ENCODE peak calls at places on chromosomes 16 and 17, in nine cellular contexts. M is hepatocyte, S is fibroblast of lung, O is progenitor cell of endocrine pancreas, P is kidney epithelial cell, D is esophagus squamous epithelium, N is endodermal cell, A is RWPE2, U is lower leg skin. K is an unnamed sample.

GRCh38 chr17:40915721-40916256 is 21.7 kb downstream of the KRT23 start:
- DNase-seq in M (no peak), S (peak), O (no peak), P (no peak), D (no peak), N (no peak), A (no peak), U (no peak), K (no peak)

GRCh38 chr17:62064791-62065563 is at the start of gene MED13:
- DNase-seq in M (peak), S (peak), O (peak), P (no peak), D (no peak), N (peak), A (peak), U (peak), K (peak)

GRCh38 chr16:25108054-25108453 is 3.5 kb upstream of the LCMT1 start:
- DNase-seq in M (no peak), S (no peak), O (no peak), P (no peak), D (no peak), N (peak), A (no peak), U (no peak), K (no peak)

GRCh38 chr16:81455006-81455405 is 10.4 kb downstream of the CMIP start:
- DNase-seq in M (no peak), S (no peak), O (no peak), P (no peak), D (no peak), N (no peak), A (no peak), U (no peak), K (no peak)

GRCh38 chr17:41835214-41835799 is 725 bp downstream of the NT5C3B start:
- DNase-seq in M (no peak), S (peak), O (no peak), P (no peak), D (no peak), N (no peak), A (no peak), U (no peak), K (no peak)

GRCh38 chr16:67917852-67918236 is 13.8 kb downstream of the CTRL start:
- DNase-seq in M (peak), S (peak), O (no peak), P (peak), D (no peak), N (no peak), A (no peak), U (no peak), K (no peak)

GRCh38 chr16:62077998-62078397 is 41.8 kb upstream of the CDH8 start:
- DNase-seq in M (peak), S (no peak), O (no peak), P (no peak), D (no peak), N (peak), A (no peak), U (no peak), K (no peak)

GRCh38 chr17:81869221-81870154 is 1.6 kb downstream of the ARHGDIA start:
- DNase-seq in M (peak), S (peak), O (peak), P (no peak), D (no peak), N (peak), A (peak), U (no peak), K (peak)

GRCh38 chr17:48374650-48375230 is 55.3 kb downstream of the SKAP1 start:
- DNase-seq in M (peak), S (no peak), O (no peak), P (no peak), D (no peak), N (peak), A (no peak), U (no peak), K (peak)

GRCh38 chr16:66081967-66082366 is 284.5 kb upstream of the CDH5 start:
- DNase-seq in M (peak), S (peak), O (no peak), P (peak), D (no peak), N (peak), A (peak), U (no peak), K (no peak)

GRCh38 chr17:19713462-19713861 is 2.9 kb downstream of the SLC47A2 start:
- DNase-seq in M (no peak), S (no peak), O (no peak), P (no peak), D (no peak), N (peak), A (no peak), U (peak), K (no peak)

GRCh38 chr16:22262460-22262859 is 34.7 kb upstream of the POLR3E start:
- DNase-seq in M (no peak), S (peak), O (no peak), P (no peak), D (no peak), N (no peak), A (no peak), U (no peak), K (no peak)

GRCh38 chr16:69503244-69503643 is 62.5 kb upstream of the NFAT5 start:
- DNase-seq in M (no peak), S (no peak), O (no peak), P (no peak), D (no peak), N (no peak), A (no peak), U (no peak), K (no peak)

GRCh38 chr16:9055115-9055514 is 36.3 kb upstream of the HAPSTR1 start:
- DNase-seq in M (no peak), S (no peak), O (no peak), P (no peak), D (no peak), N (no peak), A (no peak), U (no peak), K (no peak)

GRCh38 chr17:6796887-6797490 is 21.0 kb downstream of the FBXO39 start:
- DNase-seq in M (no peak), S (peak), O (no peak), P (no peak), D (no peak), N (no peak), A (no peak), U (no peak), K (no peak)

GRCh38 chr17:82314012-82314720 is 3.2 kb downstream of the CD7 start:
- DNase-seq in M (no peak), S (no peak), O (no peak), P (no peak), D (no peak), N (no peak), A (no peak), U (no peak), K (no peak)

GRCh38 chr17:46809110-46809571 is 9.4 kb downstream of the WNT3 start:
- DNase-seq in M (no peak), S (no peak), O (no peak), P (no peak), D (no peak), N (peak), A (no peak), U (no peak), K (no peak)

GRCh38 chr17:7466644-7467341 is 12.6 kb downstream of the ZBTB4 start:
- DNase-seq in M (no peak), S (peak), O (no peak), P (no peak), D (no peak), N (no peak), A (no peak), U (no peak), K (peak)

GRCh38 chr17:59675231-59675630 is 32.0 kb downstream of the PTRH2 start:
- DNase-seq in M (no peak), S (no peak), O (no peak), P (no peak), D (no peak), N (no peak), A (no peak), U (no peak), K (no peak)

GRCh38 chr17:65154770-65155589 is 17.8 kb downstream of the RGS9 start:
- DNase-seq in M (peak), S (peak), O (no peak), P (no peak), D (no peak), N (no peak), A (no peak), U (no peak), K (no peak)

GRCh38 chr16:76309639-76310335 is 32.6 kb downstream of the CNTNAP4 start:
- DNase-seq in M (no peak), S (no peak), O (no peak), P (no peak), D (no peak), N (no peak), A (no peak), U (no peak), K (no peak)

GRCh38 chr17:13306310-13306962 is 288.6 kb upstream of the ELAC2 start:
- DNase-seq in M (peak), S (peak), O (no peak), P (peak), D (no peak), N (peak), A (no peak), U (no peak), K (no peak)

GRCh38 chr17:37259030-37259735 is 116.6 kb upstream of the C17orf78 start:
- DNase-seq in M (no peak), S (peak), O (no peak), P (peak), D (no peak), N (no peak), A (no peak), U (no peak), K (no peak)

GRCh38 chr16:177394-177822 is 928 bp downstream of the HBA1 start:
- DNase-seq in M (peak), S (peak), O (no peak), P (no peak), D (no peak), N (peak), A (no peak), U (no peak), K (no peak)

GRCh38 chr17:4658478-4659305 is 17.2 kb upstream of the ALOX15 start:
- DNase-seq in M (peak), S (peak), O (no peak), P (peak), D (no peak), N (no peak), A (no peak), U (no peak), K (no peak)

GRCh38 chr17:10226930-10227695 is 28.7 kb upstream of the GAS7 start:
- DNase-seq in M (peak), S (no peak), O (peak), P (no peak), D (no peak), N (peak), A (no peak), U (peak), K (peak)
- TF ChIP-seq CTCF in M (peak), S (peak), O (peak), P (peak), D (peak), N (peak), A (peak), U (no peak), K (peak)

DNA sequence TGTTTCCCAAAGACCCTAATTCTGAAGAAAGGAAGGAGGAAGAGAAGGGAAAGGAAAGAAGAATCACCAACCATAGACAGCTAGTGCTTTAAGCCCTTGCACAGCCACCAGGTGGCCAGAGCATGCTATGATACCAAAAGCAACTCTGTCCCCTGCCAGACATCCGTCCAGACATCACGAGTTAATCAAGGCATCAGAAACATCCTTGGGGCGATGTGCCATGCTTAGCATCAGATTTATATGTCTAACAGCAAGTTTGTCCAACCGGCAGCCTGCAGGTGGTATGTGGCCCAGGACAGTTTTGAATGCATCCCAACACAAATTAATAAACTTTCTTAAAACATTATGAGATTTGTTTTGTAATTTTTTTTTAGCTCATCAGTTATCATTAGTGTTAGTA is 2.9 kb upstream of the CRYBA1 start:
- DNase-seq in M (no peak), S (peak), O (no peak), P (no peak), D (no peak), N (peak), A (no peak), U (no peak), K (no peak)
- TF ChIP-seq CTCF in M (peak), S (peak), O (peak), P (peak), D (no peak), N (peak), A (peak), U (no peak), K (no peak)

GRCh38 chr17:55772086-55772485 is 21.2 kb downstream of the PCTP start:
- DNase-seq in M (no peak), S (no peak), O (no peak), P (no peak), D (no peak), N (no peak), A (no peak), U (no peak), K (no peak)

GRCh38 chr17:55773671-55774070 is 22.8 kb downstream of the PCTP start:
- DNase-seq in M (no peak), S (no peak), O (no peak), P (no peak), D (no peak), N (no peak), A (no peak), U (no peak), K (no peak)

GRCh38 chr17:55768946-55769624 is 18.2 kb downstream of the PCTP start:
- DNase-seq in M (no peak), S (peak), O (no peak), P (no peak), D (no peak), N (no peak), A (no peak), U (no peak), K (no peak)

GRCh38 chr17:55769625-55770000 is 18.8 kb downstream of the PCTP start:
- DNase-seq in M (peak), S (peak), O (no peak), P (no peak), D (no peak), N (no peak), A (no peak), U (peak), K (no peak)

DNA sequence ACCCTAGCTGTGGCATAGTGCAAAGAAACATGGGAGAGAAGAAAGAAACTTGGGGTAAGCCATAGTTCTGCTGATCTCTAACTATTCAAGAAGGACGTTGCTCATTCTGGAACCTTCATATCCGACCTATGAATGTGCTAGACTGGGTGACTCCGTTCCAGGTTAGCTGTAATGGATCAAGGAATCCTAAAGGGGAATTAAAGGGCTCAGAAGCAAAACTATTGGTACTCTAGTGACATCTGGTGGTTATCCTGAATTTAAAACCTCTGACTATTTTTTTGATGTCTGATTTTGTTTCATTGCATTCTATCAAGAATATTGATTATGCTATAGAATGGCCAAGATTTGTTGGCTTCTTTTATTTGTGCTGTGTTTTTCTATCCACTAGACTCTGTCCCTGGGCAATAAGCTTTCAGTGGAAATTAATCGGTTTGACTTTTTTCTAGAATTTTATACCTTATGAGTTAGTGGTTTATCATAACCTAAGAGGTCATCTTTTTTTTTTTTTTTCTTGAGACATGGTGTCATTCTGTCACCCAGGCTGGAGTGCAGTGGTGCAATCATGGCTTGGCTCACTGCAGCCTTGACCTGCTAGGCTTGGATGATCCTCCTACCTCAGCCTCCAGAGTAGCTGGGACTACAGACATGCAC is 19.5 kb downstream of the PCTP start:
- DNase-seq in M (peak), S (peak), O (no peak), P (no peak), D (no peak), N (no peak), A (no peak), U (no peak), K (no peak)
- TF ChIP-seq CTCF in M (peak), S (peak), O (peak), P (peak), D (peak), N (peak), A (peak), U (no peak), K (peak)

DNA sequence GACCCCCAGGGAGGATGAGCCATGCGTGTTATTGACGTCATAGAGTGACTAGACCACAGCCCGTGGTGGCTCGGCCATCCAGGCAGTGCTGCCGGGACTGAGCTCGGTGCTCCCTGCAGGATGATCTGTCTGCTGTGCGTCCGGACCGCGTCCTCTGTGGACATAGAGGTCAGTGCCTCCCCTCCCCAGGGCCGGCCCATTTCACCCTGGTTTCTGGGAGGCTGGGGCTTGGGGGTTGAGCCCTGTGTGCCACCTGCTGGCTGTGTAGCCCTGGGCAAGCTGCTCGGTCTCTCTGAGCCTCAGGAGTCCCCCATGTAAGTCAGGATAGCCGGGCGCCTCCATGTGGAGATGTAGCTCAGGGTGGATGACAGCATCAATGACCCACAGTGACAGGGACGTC is 8.3 kb downstream of the TSC2 start:
- DNase-seq in M (no peak), S (no peak), O (no peak), P (no peak), D (no peak), N (peak), A (no peak), U (no peak), K (no peak)
- TF ChIP-seq CTCF in M (peak), S (peak), O (no peak), P (peak), D (no peak), N (peak), A (no peak), U (no peak), K (no peak)

DNA sequence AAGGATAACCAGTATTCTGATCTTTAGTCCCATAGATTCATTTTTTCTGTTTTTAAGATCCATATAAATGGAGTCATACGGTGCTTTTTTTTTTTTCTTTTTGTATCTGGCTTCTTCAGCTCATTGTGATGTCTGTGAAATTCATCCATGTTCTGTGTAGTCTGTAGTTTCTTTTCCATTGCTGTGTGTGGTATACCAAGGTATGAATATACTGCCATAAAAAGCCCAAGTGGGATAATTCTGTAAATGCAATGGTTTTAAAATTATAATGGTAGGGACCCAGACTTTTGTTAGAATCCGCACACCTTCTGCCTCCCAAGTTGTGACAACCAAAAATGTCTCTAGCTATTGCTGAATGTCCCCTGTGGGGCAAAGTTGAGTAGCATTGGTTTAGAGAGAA is 7.6 kb downstream of the NUP93 start:
- DNase-seq in M (no peak), S (no peak), O (no peak), P (no peak), D (no peak), N (no peak), A (no peak), U (no peak), K (no peak)
- TF ChIP-seq CTCF in M (no peak), S (no peak), O (no peak), P (no peak), D (no peak), N (no peak), A (no peak), U (no peak), K (no peak)

GRCh38 chr17:79950711-79951110 is 85.0 kb downstream of the TBC1D16 start:
- DNase-seq in M (no peak), S (peak), O (no peak), P (no peak), D (no peak), N (peak), A (peak), U (peak), K (no peak)
- TF ChIP-seq CTCF in M (no peak), S (no peak), O (peak), P (no peak), D (no peak), N (peak), A (no peak), U (no peak), K (no peak)